ENCODE peak calls at places on chromosomes 16 and 17, in four cellular contexts. One of them, this sample, is unnamed.

GRCh38 chr16:80569440-80570105 is 28.8 kb downstream of the DYNLRB2 start:
- DNase-seq in IMR-90: peak
- DNase-seq in endothelial cell of umbilical vein: peak
- DNase-seq in GM12878: no peak
- DNase-seq in this sample: no peak

GRCh38 chr16:81940781-81941560 is 70.3 kb downstream of the SDR42E1 start:
- DNase-seq in IMR-90: peak
- DNase-seq in endothelial cell of umbilical vein: peak
- DNase-seq in GM12878: no peak
- DNase-seq in this sample: peak

GRCh38 chr17:61337247-61337812 is 62.3 kb upstream of the TBX2 start:
- DNase-seq in IMR-90: no peak
- DNase-seq in endothelial cell of umbilical vein: no peak
- DNase-seq in GM12878: no peak
- DNase-seq in this sample: no peak

GRCh38 chr16:79677799-79678525 is 77.4 kb upstream of the MAF start:
- DNase-seq in IMR-90: no peak
- DNase-seq in endothelial cell of umbilical vein: no peak
- DNase-seq in GM12878: no peak
- DNase-seq in this sample: no peak

GRCh38 chr16:72785886-72786285 is 262.0 kb downstream of the ZFHX3 start:
- DNase-seq in IMR-90: peak
- DNase-seq in endothelial cell of umbilical vein: no peak
- DNase-seq in GM12878: no peak
- DNase-seq in this sample: no peak

GRCh38 chr16:81710596-81710995 is 68.5 kb upstream of the PLCG2 start:
- DNase-seq in IMR-90: no peak
- DNase-seq in endothelial cell of umbilical vein: no peak
- DNase-seq in GM12878: no peak
- DNase-seq in this sample: no peak

GRCh38 chr16:69166946-69167930 is 19.7 kb upstream of the SNTB2 start:
- DNase-seq in IMR-90: peak
- DNase-seq in endothelial cell of umbilical vein: peak
- DNase-seq in GM12878: no peak
- DNase-seq in this sample: no peak

GRCh38 chr17:37726248-37726647 is 18.6 kb downstream of the HNF1B start:
- DNase-seq in IMR-90: peak
- DNase-seq in endothelial cell of umbilical vein: no peak
- DNase-seq in GM12878: no peak
- DNase-seq in this sample: no peak

GRCh38 chr17:75487351-75488070 is 27.8 kb downstream of the CASKIN2 start:
- DNase-seq in IMR-90: no peak
- DNase-seq in endothelial cell of umbilical vein: no peak
- DNase-seq in GM12878: no peak
- DNase-seq in this sample: peak

GRCh38 chr16:12406840-12407690 is 396.6 kb downstream of the CPPED1 start:
- DNase-seq in IMR-90: peak
- DNase-seq in endothelial cell of umbilical vein: peak
- DNase-seq in GM12878: no peak
- DNase-seq in this sample: no peak

GRCh38 chr17:78349831-78350631 is 9.8 kb downstream of the SOCS3 start:
- DNase-seq in IMR-90: no peak
- DNase-seq in endothelial cell of umbilical vein: no peak
- DNase-seq in GM12878: no peak
- DNase-seq in this sample: no peak

GRCh38 chr16:24988593-24989338 is 26.4 kb downstream of the ARHGAP17 start:
- DNase-seq in IMR-90: peak
- DNase-seq in endothelial cell of umbilical vein: peak
- DNase-seq in GM12878: no peak
- DNase-seq in this sample: no peak

GRCh38 chr17:7967751-7968150 is 34.7 kb upstream of the GUCY2D start:
- DNase-seq in IMR-90: no peak
- DNase-seq in endothelial cell of umbilical vein: no peak
- DNase-seq in GM12878: no peak
- DNase-seq in this sample: no peak

GRCh38 chr17:66925811-66926500 is 38.6 kb upstream of the CACNG4 start:
- DNase-seq in IMR-90: no peak
- DNase-seq in endothelial cell of umbilical vein: no peak
- DNase-seq in GM12878: no peak
- DNase-seq in this sample: no peak

GRCh38 chr17:17403899-17404576 is 72.8 kb upstream of the MED9 start:
- DNase-seq in IMR-90: no peak
- DNase-seq in endothelial cell of umbilical vein: peak
- DNase-seq in GM12878: no peak
- DNase-seq in this sample: no peak

DNA sequence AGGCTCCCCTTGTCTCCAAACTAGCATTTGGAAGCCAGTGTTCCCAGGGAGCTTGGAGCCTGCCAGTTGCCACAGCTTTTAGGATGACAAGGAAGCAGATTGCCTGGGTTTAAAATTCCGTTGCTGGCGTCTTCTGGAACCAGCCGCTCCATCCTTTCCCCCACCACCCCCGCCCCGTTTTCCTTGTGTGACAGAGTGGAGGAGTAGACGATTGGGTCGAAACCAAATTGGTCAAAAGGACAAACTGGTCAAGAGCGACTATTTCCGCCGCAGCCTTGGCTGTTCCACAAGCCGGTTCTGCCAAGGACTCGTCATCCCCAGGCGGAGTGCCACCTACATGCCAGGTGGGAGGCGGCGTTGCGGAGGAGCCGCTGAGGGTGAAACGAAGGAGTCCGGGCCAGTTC is 91.1 kb downstream of the RPA1 start:
- DNase-seq in IMR-90: no peak
- DNase-seq in endothelial cell of umbilical vein: no peak
- DNase-seq in GM12878: no peak
- DNase-seq in this sample: no peak
- H3K27ac ChIP-seq in IMR-90: no peak
- H3K27ac ChIP-seq in endothelial cell of umbilical vein: no peak
- H3K27ac ChIP-seq in GM12878: no peak
- H3K27ac ChIP-seq in this sample: no peak

DNA sequence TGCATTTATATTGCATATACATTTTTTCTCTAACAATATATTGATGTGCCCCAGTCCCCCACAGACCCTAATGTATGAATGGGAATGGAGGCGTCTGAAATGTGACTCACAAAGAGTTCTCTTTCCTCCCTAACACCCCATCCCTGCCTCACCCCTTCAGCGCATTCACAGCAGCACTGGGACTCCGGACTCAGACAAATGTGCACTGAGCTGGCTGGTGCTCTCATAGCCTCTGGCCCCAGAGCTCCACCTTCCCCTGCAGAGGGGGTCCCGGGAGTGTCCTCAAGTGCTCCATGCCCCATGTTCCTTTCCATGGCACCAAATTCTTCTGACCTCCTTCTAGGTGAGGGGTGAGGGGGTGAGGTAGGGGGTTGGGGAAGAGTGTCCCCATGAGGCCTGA is 20.6 kb downstream of the NPTX1 start:
- DNase-seq in IMR-90: no peak
- DNase-seq in endothelial cell of umbilical vein: no peak
- DNase-seq in GM12878: no peak
- DNase-seq in this sample: no peak
- TF ChIP-seq FOS in IMR-90: no peak
- TF ChIP-seq FOS in endothelial cell of umbilical vein: no peak
- TF ChIP-seq FOS in GM12878: no peak
- TF ChIP-seq FOS in this sample: no peak

GRCh38 chr16:10916534-10916933 is 25.7 kb downstream of the DEXI start:
- DNase-seq in IMR-90: no peak
- DNase-seq in endothelial cell of umbilical vein: no peak
- DNase-seq in GM12878: no peak
- DNase-seq in this sample: no peak

GRCh38 chr16:10921536-10922327 is 20.5 kb downstream of the DEXI start:
- DNase-seq in IMR-90: no peak
- DNase-seq in endothelial cell of umbilical vein: no peak
- DNase-seq in GM12878: no peak
- DNase-seq in this sample: no peak

GRCh38 chr16:10920726-10921427 is 21.4 kb downstream of the DEXI start:
- DNase-seq in IMR-90: no peak
- DNase-seq in endothelial cell of umbilical vein: no peak
- DNase-seq in GM12878: no peak
- DNase-seq in this sample: no peak

GRCh38 chr16:10919003-10919351 is 23.3 kb downstream of the DEXI start:
- DNase-seq in IMR-90: no peak
- DNase-seq in endothelial cell of umbilical vein: no peak
- DNase-seq in GM12878: no peak
- DNase-seq in this sample: no peak

GRCh38 chr16:10918294-10919002 is 23.8 kb downstream of the DEXI start:
- DNase-seq in IMR-90: peak
- DNase-seq in endothelial cell of umbilical vein: peak
- DNase-seq in GM12878: peak
- DNase-seq in this sample: peak
- H3K27ac ChIP-seq in IMR-90: no peak
- H3K27ac ChIP-seq in endothelial cell of umbilical vein: no peak
- H3K27ac ChIP-seq in GM12878: peak
- H3K27ac ChIP-seq in this sample: no peak

DNA sequence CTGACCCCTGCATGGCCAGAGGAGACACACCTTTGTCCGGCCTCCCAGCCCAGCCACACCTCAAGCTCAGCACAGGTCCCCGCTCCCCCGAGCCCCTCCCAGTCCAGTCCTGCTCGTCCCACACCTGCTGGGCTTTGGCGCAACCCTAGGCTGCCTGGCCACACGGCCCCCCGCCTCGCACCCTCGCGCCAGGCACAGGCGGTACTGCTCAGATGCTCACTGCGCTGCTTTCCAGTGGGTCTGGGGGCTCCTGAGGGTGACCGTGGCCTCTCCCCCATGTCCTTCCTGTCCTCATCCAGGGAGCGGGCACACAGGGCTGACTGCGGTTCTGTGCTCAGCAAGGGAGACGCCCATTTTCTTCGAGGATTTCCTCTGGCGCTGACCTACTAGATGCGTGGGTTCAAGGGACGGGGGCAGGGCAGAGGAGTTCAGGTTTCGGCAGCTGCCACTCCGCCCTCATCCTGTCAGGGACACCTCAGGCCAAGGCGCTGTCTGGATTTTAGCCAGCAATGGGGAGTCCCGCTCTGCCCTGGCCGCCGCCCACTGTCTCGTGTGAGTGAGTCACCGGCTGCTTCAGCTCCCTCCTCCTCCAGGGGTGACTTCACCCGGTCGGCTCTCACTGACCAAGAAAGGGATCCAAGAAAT is 118.0 kb upstream of the ZNF469 start:
- DNase-seq in IMR-90: peak
- DNase-seq in endothelial cell of umbilical vein: peak
- DNase-seq in GM12878: peak
- DNase-seq in this sample: peak
- TF ChIP-seq FOS in IMR-90: peak
- TF ChIP-seq FOS in endothelial cell of umbilical vein: peak
- TF ChIP-seq FOS in GM12878: no peak
- TF ChIP-seq FOS in this sample: peak

GRCh38 chr17:1053661-1054360 is 56.9 kb downstream of the TIMM22 start:
- DNase-seq in IMR-90: no peak
- DNase-seq in endothelial cell of umbilical vein: no peak
- DNase-seq in GM12878: no peak
- DNase-seq in this sample: no peak

GRCh38 chr17:1056761-1057160 is 59.8 kb downstream of the TIMM22 start:
- DNase-seq in IMR-90: no peak
- DNase-seq in endothelial cell of umbilical vein: no peak
- DNase-seq in GM12878: no peak
- DNase-seq in this sample: no peak

GRCh38 chr17:1055751-1056645 is 59.1 kb downstream of the TIMM22 start:
- DNase-seq in IMR-90: peak
- DNase-seq in endothelial cell of umbilical vein: peak
- DNase-seq in GM12878: no peak
- DNase-seq in this sample: peak

GRCh38 chr17:1054656-1055055 is 57.7 kb downstream of the TIMM22 start:
- DNase-seq in IMR-90: no peak
- DNase-seq in endothelial cell of umbilical vein: no peak
- DNase-seq in GM12878: no peak
- DNase-seq in this sample: no peak

GRCh38 chr17:1055231-1055630 is 58.3 kb downstream of the TIMM22 start:
- DNase-seq in IMR-90: no peak
- DNase-seq in endothelial cell of umbilical vein: no peak
- DNase-seq in GM12878: no peak
- DNase-seq in this sample: no peak
- H3K27ac ChIP-seq in IMR-90: no peak
- H3K27ac ChIP-seq in endothelial cell of umbilical vein: no peak
- H3K27ac ChIP-seq in GM12878: no peak
- H3K27ac ChIP-seq in this sample: no peak

GRCh38 chr16:85446846-85447656 is 166.1 kb upstream of the GSE1 start:
- DNase-seq in IMR-90: no peak
- DNase-seq in endothelial cell of umbilical vein: no peak
- DNase-seq in GM12878: peak
- DNase-seq in this sample: no peak

GRCh38 chr16:85449885-85450245 is 163.3 kb upstream of the GSE1 start:
- DNase-seq in IMR-90: no peak
- DNase-seq in endothelial cell of umbilical vein: no peak
- DNase-seq in GM12878: no peak
- DNase-seq in this sample: no peak

GRCh38 chr16:85449195-85449884 is 163.8 kb upstream of the GSE1 start:
- DNase-seq in IMR-90: no peak
- DNase-seq in endothelial cell of umbilical vein: no peak
- DNase-seq in GM12878: no peak
- DNase-seq in this sample: no peak

GRCh38 chr16:85447657-85448313 is 165.3 kb upstream of the GSE1 start:
- DNase-seq in IMR-90: no peak
- DNase-seq in endothelial cell of umbilical vein: no peak
- DNase-seq in GM12878: no peak
- DNase-seq in this sample: no peak

GRCh38 chr16:85448557-85449194 is 164.4 kb upstream of the GSE1 start:
- DNase-seq in IMR-90: no peak
- DNase-seq in endothelial cell of umbilical vein: no peak
- DNase-seq in GM12878: no peak
- DNase-seq in this sample: no peak
- TF ChIP-seq FOS in IMR-90: no peak
- TF ChIP-seq FOS in endothelial cell of umbilical vein: no peak
- TF ChIP-seq FOS in GM12878: no peak
- TF ChIP-seq FOS in this sample: no peak